ENCODE peak calls at places on chromosomes 7 and 10, in four cellular contexts. I is neuronal stem cell, K is heart left ventricle, F is brain microvascular endothelial cell. N is an unnamed sample.

GRCh38 chr10:102813734-102814455 is 23.3 kb downstream of the CYP17A1 start:
- DNase-seq in K (no peak), F (peak; percentile 39), I (no peak), N (no peak)

GRCh38 chr10:129773359-129773990 is 190.6 kb downstream of the EBF3 start:
- DNase-seq in I (no peak), K (no peak), F (no peak), N (no peak)

GRCh38 chr7:21965318-21965717 is 19.6 kb upstream of the CDCA7L start:
- DNase-seq in K (no peak), I (no peak), F (no peak), N (no peak)

GRCh38 chr7:135193615-135194081 is 17.7 kb downstream of the WDR91 start:
- DNase-seq in I (no peak), F (peak; percentile 54), K (no peak), N (no peak)

GRCh38 chr10:13732485-13732884 is 145.7 kb downstream of the PRPF18 start:
- DNase-seq in F (no peak), I (no peak), K (no peak), N (no peak)

GRCh38 chr7:25839084-25839769 is 312.8 kb upstream of the NFE2L3 start:
- DNase-seq in I (no peak), F (no peak), K (no peak), N (no peak)

GRCh38 chr7:6416516-6417145 is 31.1 kb downstream of the DAGLB start:
- DNase-seq in I (no peak), F (no peak), K (no peak), N (no peak)

GRCh38 chr10:69383485-69384089 is 33.1 kb downstream of the TACR2 start:
- DNase-seq in K (peak; percentile 75), I (no peak), F (peak; percentile 32), N (peak; percentile 62)

GRCh38 chr7:121525155-121525819 is 129.2 kb upstream of the FAM3C start:
- DNase-seq in F (no peak), K (no peak), I (no peak), N (peak; percentile 17)

GRCh38 chr7:39527951-39528350 is 38.3 kb upstream of the YAE1 start:
- DNase-seq in K (no peak), F (no peak), I (no peak), N (no peak)